ENCODE peak calls at places on chromosomes 16 and 17, in seven cellular contexts. E is dorsolateral prefrontal cortex, I is brain microvascular endothelial cell, O is GM12878, L is upper lobe of right lung, J is Peyer's patch, N is tibial artery. S is an unnamed sample.

GRCh38 chr17:40862985-40863733 is 3.9 kb downstream of the KRT12 start:
- DNase-seq in E (no peak), I (no peak), O (no peak), L (no peak), J (no peak), N (no peak), S (no peak)

GRCh38 chr17:57017625-57018024 is 39.7 kb downstream of the SCPEP1 start:
- DNase-seq in E (no peak), I (no peak), O (no peak), L (no peak), J (no peak), N (no peak), S (no peak)

GRCh38 chr16:17149904-17150483 is 320.8 kb downstream of the XYLT1 start:
- DNase-seq in E (no peak), I (no peak), O (no peak), L (no peak), J (no peak), N (no peak), S (no peak)

GRCh38 chr17:61662771-61663170 is 71.8 kb upstream of the NACA2 start:
- DNase-seq in E (no peak), I (no peak), O (no peak), L (no peak), J (no peak), N (no peak), S (no peak)

GRCh38 chr17:7852262-7852670 is 2.6 kb upstream of the TMEM88 start:
- DNase-seq in E (no peak), I (no peak), O (no peak), L (no peak), J (no peak), N (no peak), S (no peak)

GRCh38 chr17:30379303-30380105 is 777 bp downstream of the CPD start:
- DNase-seq in E (peak), I (no peak), O (no peak), L (peak), J (peak), N (peak), S (peak)

GRCh38 chr17:28173801-28174200 is 131.3 kb downstream of the NLK start:
- DNase-seq in E (no peak), I (no peak), O (no peak), L (no peak), J (no peak), N (no peak), S (peak)

GRCh38 chr16:1188781-1189189 is 35.9 kb downstream of the CACNA1H start:
- DNase-seq in E (no peak), I (no peak), O (no peak), L (peak), J (peak), N (no peak), S (peak)

GRCh38 chr17:78924481-78925151 is 571 bp downstream of the TIMP2 start:
- DNase-seq in E (no peak), I (no peak), O (no peak), L (peak), J (no peak), N (no peak), S (peak)

GRCh38 chr17:78759203-78759968 is 22.7 kb downstream of the CYTH1 start:
- DNase-seq in E (no peak), I (peak), O (no peak), L (peak), J (peak), N (peak), S (no peak)

GRCh38 chr16:85485379-85485778 is 127.7 kb upstream of the GSE1 start:
- DNase-seq in E (no peak), I (no peak), O (no peak), L (no peak), J (no peak), N (no peak), S (no peak)

GRCh38 chr16:5903797-5904196 is 806.2 kb upstream of the EEF2KMT start:
- DNase-seq in E (no peak), I (no peak), O (no peak), L (no peak), J (no peak), N (no peak), S (no peak)
- H3K4me3 ChIP-seq in E (no peak), I (no peak), O (no peak), L (no peak), J (no peak), N (no peak), S (no peak)

GRCh38 chr16:82754716-82755513 is 128.1 kb downstream of the CDH13 start:
- DNase-seq in E (no peak), I (no peak), O (no peak), L (no peak), J (no peak), N (no peak), S (no peak)
- H3K27ac ChIP-seq in E (no peak), I (peak), O (no peak), L (no peak), J (no peak), N (no peak), S (no peak)

GRCh38 chr17:16583781-16584180 is 14.8 kb upstream of the ZNF287 start:
- DNase-seq in E (no peak), I (no peak), O (no peak), L (no peak), J (no peak), N (no peak), S (no peak)
- H3K4me3 ChIP-seq in E (peak), I (no peak), O (no peak), L (peak), J (no peak), N (peak), S (peak)

DNA sequence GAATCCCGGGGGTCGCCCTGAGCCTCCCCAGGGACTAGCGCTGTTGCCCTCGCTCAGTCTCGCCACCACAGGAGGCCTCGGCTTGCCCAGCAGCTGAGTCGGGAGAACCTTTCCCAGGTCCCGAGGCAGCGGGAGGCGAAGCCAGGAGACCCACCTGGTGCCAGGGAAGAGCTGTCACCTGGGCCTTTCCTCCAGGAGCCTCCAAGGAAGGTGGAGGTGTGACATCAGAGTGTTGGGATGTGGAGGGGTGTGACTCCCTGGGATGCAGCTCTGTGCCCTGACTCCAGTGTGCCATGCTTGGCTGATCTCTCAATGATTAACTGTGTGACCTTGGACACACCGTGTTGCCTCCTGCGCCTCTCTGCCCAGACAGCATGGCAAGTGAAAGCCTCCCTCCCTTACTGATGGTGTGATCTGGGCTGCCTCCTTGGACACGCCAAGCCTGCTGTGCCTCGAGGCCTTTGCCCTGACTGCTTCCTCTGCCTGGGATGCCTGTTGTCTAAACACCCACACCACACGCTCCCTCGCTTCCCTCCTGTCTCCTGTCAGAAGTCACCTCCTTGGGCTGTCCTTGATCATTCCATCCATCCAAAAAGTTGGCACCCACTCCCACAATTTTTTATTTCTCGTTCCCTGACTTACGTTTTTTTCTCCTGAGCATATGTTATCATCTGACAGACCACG is 88.0 kb downstream of the CMIP start:
- DNase-seq in E (peak), I (no peak), O (no peak), L (no peak), J (peak), N (no peak), S (no peak)
- H3K27ac ChIP-seq in E (no peak), I (no peak), O (no peak), L (no peak), J (peak), N (no peak), S (no peak)